ENCODE peak calls at places on chromosomes 3 and 15, in seven cellular contexts. E is A549, M is testis, X is left ventricle myocardium inferior, S is MM.1S, A is HepG2, N is keratinocyte. K is an unnamed sample.

GRCh38 chr3:184409331-184409926 is 29.6 kb downstream of the CHRD start:
- DNase-seq in A (no peak), E (no peak), N (no peak), M (no peak), X (no peak), S (no peak), K (no peak)

GRCh38 chr3:168248383-168249047 is 152.8 kb upstream of the GOLIM4 start:
- DNase-seq in M (peak; percentile 26), A (no peak), E (peak; percentile 0), S (peak; percentile 62), N (no peak), X (no peak), K (no peak)

GRCh38 chr3:125120370-125121122 is 64.7 kb upstream of the HEG1 start:
- DNase-seq in M (peak; percentile 52), E (no peak), A (no peak), N (no peak), S (no peak), X (no peak), K (no peak)

GRCh38 chr3:74000715-74001114 is 376.0 kb upstream of the PDZRN3 start:
- DNase-seq in N (no peak), M (no peak), X (no peak), S (no peak), E (no peak), A (no peak), K (no peak)

GRCh38 chr15:25899870-25900269 is 36.7 kb upstream of the ATP10A start:
- DNase-seq in A (no peak), X (no peak), N (no peak), E (no peak), S (no peak), M (no peak), K (no peak)

GRCh38 chr15:73927476-73928240 is 1.4 kb downstream of the LOXL1 start:
- DNase-seq in X (peak; percentile 65), E (peak; percentile 78), A (no peak), M (peak; percentile 73), N (no peak), S (peak; percentile 35), K (peak; percentile 73)

GRCh38 chr3:59469948-59470723 is 420.3 kb upstream of the CFAP20DC start:
- DNase-seq in M (no peak), E (no peak), S (peak; percentile 50), N (no peak), X (no peak), A (no peak), K (no peak)

GRCh38 chr15:31974855-31975421 is 55.4 kb upstream of the CHRNA7 start:
- DNase-seq in X (no peak), N (no peak), S (peak; percentile 36), M (peak; percentile 57), A (peak; percentile 25), E (peak; percentile 35), K (no peak)

GRCh38 chr3:106552401-106553043 is 683.7 kb upstream of the CBLB start:
- DNase-seq in M (no peak), N (no peak), S (no peak), X (no peak), A (no peak), E (no peak), K (no peak)

GRCh38 chr15:90266061-90266431 is 574 bp downstream of the NGRN start:
- DNase-seq in N (no peak), E (peak; percentile 72), M (peak; percentile 54), X (no peak), S (no peak), A (no peak), K (peak; percentile 52)

GRCh38 chr3:171199473-171199829 is 172.9 kb upstream of the SLC2A2 start:
- DNase-seq in X (no peak), A (no peak), M (no peak), E (no peak), S (no peak), N (no peak), K (no peak)

GRCh38 chr3:47145272-47145671 is 18.6 kb downstream of the SETD2 start:
- DNase-seq in N (no peak), X (no peak), S (no peak), A (no peak), M (no peak), E (no peak), K (no peak)

GRCh38 chr3:66021731-66022131 is 17.0 kb downstream of the MAGI1 start:
- DNase-seq in X (no peak), M (no peak), A (no peak), N (no peak), S (no peak), E (peak; percentile 32), K (no peak)

GRCh38 chr3:14290631-14291385 is 111.6 kb upstream of the SLC6A6 start:
- DNase-seq in E (no peak), A (no peak), N (no peak), X (no peak), M (peak; percentile 24), S (no peak), K (no peak)

GRCh38 chr3:152073267-152073666 is 195.5 kb upstream of the MBNL1 start:
- DNase-seq in E (no peak), N (no peak), A (no peak), S (no peak), M (no peak), X (no peak), K (no peak)

GRCh38 chr15:81296673-81297072 is 27.3 kb downstream of the STARD5 start:
- DNase-seq in X (peak; percentile 47), N (no peak), S (peak; percentile 94), A (no peak), E (no peak), M (peak; percentile 34), K (peak; percentile 62)

GRCh38 chr3:4302747-4303146 is 422 bp upstream of the SETMAR start:
- DNase-seq in X (no peak), S (no peak), A (no peak), M (no peak), E (no peak), N (no peak), K (peak; percentile 54)

GRCh38 chr3:120418446-120418845 is 32.3 kb downstream of the FSTL1 start:
- DNase-seq in N (no peak), M (no peak), A (no peak), E (no peak), S (no peak), X (no peak), K (no peak)

GRCh38 chr15:36579792-36580431 is 486 bp downstream of the CDIN1 start:
- DNase-seq in M (peak; percentile 52), E (no peak), N (no peak), A (peak; percentile 3), X (peak; percentile 18), S (peak; percentile 33), K (no peak)

GRCh38 chr3:108389361-108389760 is 93.0 kb downstream of the HHLA2 start:
- DNase-seq in A (no peak), X (no peak), E (no peak), N (no peak), S (peak; percentile 23), M (no peak), K (no peak)

GRCh38 chr15:52702390-52702789 is 23.2 kb upstream of the ATOSA start:
- DNase-seq in X (no peak), E (no peak), N (no peak), A (no peak), S (no peak), M (no peak), K (no peak)

GRCh38 chr3:3109407-3110298 is 521 bp downstream of the IL5RA start:
- DNase-seq in S (no peak), N (no peak), X (no peak), M (no peak), E (no peak), A (no peak), K (no peak)

GRCh38 chr3:156816091-156816793 is 9.9 kb upstream of the LEKR1 start:
- DNase-seq in M (peak; percentile 42), N (no peak), E (no peak), X (peak; percentile 25), A (no peak), S (no peak), K (peak; percentile 49)

GRCh38 chr15:92306662-92307061 is 87.0 kb upstream of the ST8SIA2 start:
- DNase-seq in A (peak; percentile 13), N (no peak), E (peak; percentile 40), S (no peak), X (no peak), M (peak; percentile 21), K (no peak)
- TF ChIP-seq CTCF in A (no peak), N (no peak), E (no peak), S (no peak), X (peak; percentile 49), M (no peak), K (no peak)

DNA sequence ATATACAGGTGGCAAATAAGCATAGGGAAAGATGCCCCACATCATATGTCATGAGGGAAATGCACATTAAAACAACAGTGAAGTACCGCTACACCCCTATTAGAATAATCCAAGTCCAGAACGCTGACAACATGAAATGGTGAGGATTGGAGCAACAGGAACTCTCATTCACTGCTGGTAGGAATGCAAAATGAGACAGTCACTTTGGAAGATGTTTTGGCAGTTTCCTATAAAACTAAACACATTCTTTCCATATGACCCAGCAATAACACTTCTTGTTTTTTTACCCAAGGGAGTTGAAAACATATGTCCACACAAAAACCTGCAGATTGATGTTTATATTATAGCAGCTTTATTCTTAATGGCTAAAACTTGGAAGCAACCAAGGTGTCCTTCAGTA is 116.4 kb upstream of the TOPAZ1 start:
- DNase-seq in X (no peak), A (no peak), M (no peak), E (no peak), N (no peak), S (no peak), K (no peak)
- TF ChIP-seq CTCF in X (no peak), A (no peak), M (no peak), E (no peak), N (no peak), S (no peak), K (no peak)

GRCh38 chr3:102087236-102087635 is 237.9 kb downstream of the NFKBIZ start:
- DNase-seq in N (no peak), M (no peak), A (no peak), E (no peak), X (no peak), S (no peak), K (no peak)

GRCh38 chr3:102089904-102090492 is 240.7 kb downstream of the NFKBIZ start:
- DNase-seq in E (peak; percentile 20), M (no peak), S (no peak), N (no peak), A (no peak), X (no peak), K (no peak)

GRCh38 chr3:102090646-102091045 is 241.3 kb downstream of the NFKBIZ start:
- DNase-seq in X (no peak), A (no peak), E (no peak), N (no peak), M (no peak), S (no peak), K (no peak)

GRCh38 chr3:102091358-102091757 is 242.0 kb downstream of the NFKBIZ start:
- DNase-seq in N (no peak), E (no peak), A (no peak), X (no peak), M (no peak), S (no peak), K (no peak)

GRCh38 chr3:102089182-102089581 is 239.9 kb downstream of the NFKBIZ start:
- DNase-seq in S (no peak), E (no peak), N (no peak), M (no peak), A (no peak), X (no peak), K (no peak)
- TF ChIP-seq CTCF in S (no peak), E (no peak), N (no peak), M (no peak), A (no peak), X (no peak), K (no peak)

DNA sequence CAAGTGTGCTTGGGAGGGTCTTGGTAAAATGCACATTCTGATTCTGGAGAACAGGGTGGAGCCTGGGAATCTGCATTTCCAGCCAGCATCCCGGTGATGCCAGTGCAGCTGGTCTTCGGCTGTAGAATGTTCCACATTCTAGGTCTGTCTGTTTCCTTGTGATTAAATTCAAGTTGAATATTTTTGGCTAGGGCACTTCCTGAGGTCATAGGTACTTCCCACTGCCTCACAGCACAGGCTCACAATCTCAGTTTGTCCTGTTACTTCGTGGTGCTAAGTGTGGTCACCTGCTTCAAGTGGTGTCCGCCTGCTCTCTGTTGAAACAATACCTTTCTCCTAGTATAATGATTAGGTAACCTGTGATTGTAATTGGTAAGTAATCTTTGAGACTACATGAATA is 40.1 kb downstream of the FLNB start:
- DNase-seq in N (no peak), X (peak; percentile 22), M (no peak), S (no peak), A (no peak), E (no peak), K (no peak)
- TF ChIP-seq CTCF in N (no peak), X (no peak), M (no peak), S (no peak), A (no peak), E (no peak), K (no peak)